ENCODE peak calls at places on chromosomes 12 and 14, in seven cellular contexts. One of them, this sample, is unnamed.

GRCh38 chr12:53232641-53233538 is 881 bp upstream of the RARG start:
- DNase-seq in mesenchymal stem cell: peak; percentile 47
- DNase-seq in H9: peak; percentile 76
- DNase-seq in neuronal stem cell: no peak
- DNase-seq in H1: no peak
- DNase-seq in mesendoderm: peak; percentile 70
- DNase-seq in IMR-90: no peak
- DNase-seq in this sample: peak; percentile 37

GRCh38 chr12:117036046-117036445 is 63.2 kb downstream of the TESC start:
- DNase-seq in H1: no peak
- DNase-seq in mesenchymal stem cell: no peak
- DNase-seq in H9: no peak
- DNase-seq in neuronal stem cell: no peak
- DNase-seq in IMR-90: no peak
- DNase-seq in mesendoderm: no peak
- DNase-seq in this sample: no peak

GRCh38 chr12:12015073-12015685 is 55.6 kb upstream of the BCL2L14 start:
- DNase-seq in mesenchymal stem cell: no peak
- DNase-seq in neuronal stem cell: no peak
- DNase-seq in H9: no peak
- DNase-seq in mesendoderm: no peak
- DNase-seq in IMR-90: no peak
- DNase-seq in H1: no peak
- DNase-seq in this sample: no peak

GRCh38 chr12:8907513-8907912 is 6.8 kb upstream of the PHC1 start:
- DNase-seq in mesenchymal stem cell: no peak
- DNase-seq in H1: no peak
- DNase-seq in neuronal stem cell: no peak
- DNase-seq in mesendoderm: peak; percentile 59
- DNase-seq in H9: no peak
- DNase-seq in IMR-90: no peak
- DNase-seq in this sample: no peak

GRCh38 chr12:47356129-47356622 is 276.4 kb upstream of the AMIGO2 start:
- DNase-seq in mesenchymal stem cell: no peak
- DNase-seq in H9: no peak
- DNase-seq in neuronal stem cell: no peak
- DNase-seq in H1: no peak
- DNase-seq in IMR-90: peak; percentile 36
- DNase-seq in mesendoderm: no peak
- DNase-seq in this sample: peak; percentile 25

GRCh38 chr12:2610358-2610757 is 184.4 kb upstream of the FKBP4 start:
- DNase-seq in mesenchymal stem cell: no peak
- DNase-seq in H9: no peak
- DNase-seq in H1: no peak
- DNase-seq in mesendoderm: no peak
- DNase-seq in IMR-90: no peak
- DNase-seq in neuronal stem cell: no peak
- DNase-seq in this sample: no peak

GRCh38 chr14:104604461-104605449 is at the start of gene TMEM179:
- DNase-seq in H9: peak; percentile 76
- DNase-seq in mesenchymal stem cell: peak; percentile 9
- DNase-seq in mesendoderm: peak; percentile 70
- DNase-seq in neuronal stem cell: peak; percentile 80
- DNase-seq in H1: peak; percentile 84
- DNase-seq in IMR-90: peak; percentile 4
- DNase-seq in this sample: no peak

GRCh38 chr12:190881-191280 is 23.1 kb downstream of the SLC6A12 start:
- DNase-seq in H9: no peak
- DNase-seq in mesendoderm: no peak
- DNase-seq in IMR-90: no peak
- DNase-seq in neuronal stem cell: no peak
- DNase-seq in mesenchymal stem cell: no peak
- DNase-seq in H1: no peak
- DNase-seq in this sample: no peak

GRCh38 chr14:85595981-85596380 is 66.0 kb downstream of the FLRT2 start:
- DNase-seq in IMR-90: no peak
- DNase-seq in H1: no peak
- DNase-seq in mesenchymal stem cell: no peak
- DNase-seq in mesendoderm: no peak
- DNase-seq in neuronal stem cell: no peak
- DNase-seq in H9: no peak
- DNase-seq in this sample: no peak

GRCh38 chr12:24625103-24625502 is 323.8 kb downstream of the BCAT1 start:
- DNase-seq in mesendoderm: peak; percentile 7
- DNase-seq in H9: no peak
- DNase-seq in IMR-90: no peak
- DNase-seq in neuronal stem cell: no peak
- DNase-seq in H1: no peak
- DNase-seq in mesenchymal stem cell: no peak
- DNase-seq in this sample: no peak

GRCh38 chr14:69928111-69928523 is 48.9 kb downstream of the SMOC1 start:
- DNase-seq in IMR-90: peak; percentile 89
- DNase-seq in mesendoderm: no peak
- DNase-seq in H9: no peak
- DNase-seq in H1: no peak
- DNase-seq in mesenchymal stem cell: no peak
- DNase-seq in neuronal stem cell: no peak
- DNase-seq in this sample: no peak

GRCh38 chr14:83463500-83464098 is 1929.9 kb upstream of the SEL1L start:
- DNase-seq in H1: peak; percentile 56
- DNase-seq in neuronal stem cell: peak; percentile 52
- DNase-seq in IMR-90: peak; percentile 70
- DNase-seq in mesendoderm: peak; percentile 75
- DNase-seq in mesenchymal stem cell: peak; percentile 52
- DNase-seq in H9: peak; percentile 53
- DNase-seq in this sample: no peak

GRCh38 chr14:61560323-61560722 is 135.0 kb upstream of the HIF1A start:
- DNase-seq in IMR-90: peak; percentile 61
- DNase-seq in mesenchymal stem cell: peak; percentile 83
- DNase-seq in H1: no peak
- DNase-seq in H9: no peak
- DNase-seq in neuronal stem cell: no peak
- DNase-seq in mesendoderm: no peak
- DNase-seq in this sample: no peak

GRCh38 chr12:10385181-10385613 is 4.6 kb downstream of the KLRK1 start:
- DNase-seq in neuronal stem cell: no peak
- DNase-seq in IMR-90: peak; percentile 81
- DNase-seq in H9: no peak
- DNase-seq in H1: no peak
- DNase-seq in mesendoderm: no peak
- DNase-seq in mesenchymal stem cell: peak; percentile 77
- DNase-seq in this sample: no peak

GRCh38 chr12:67705394-67706370 is 57.1 kb downstream of the DYRK2 start:
- DNase-seq in neuronal stem cell: no peak
- DNase-seq in IMR-90: peak; percentile 82
- DNase-seq in mesenchymal stem cell: peak; percentile 82
- DNase-seq in H9: no peak
- DNase-seq in H1: no peak
- DNase-seq in mesendoderm: no peak
- DNase-seq in this sample: no peak

GRCh38 chr14:69685716-69686115 is 74.3 kb downstream of the SUSD6 start:
- DNase-seq in IMR-90: peak; percentile 58
- DNase-seq in H9: no peak
- DNase-seq in H1: no peak
- DNase-seq in mesendoderm: no peak
- DNase-seq in mesenchymal stem cell: no peak
- DNase-seq in neuronal stem cell: no peak
- DNase-seq in this sample: no peak

GRCh38 chr12:115823635-115824034 is 453.9 kb downstream of the MED13L start:
- DNase-seq in IMR-90: no peak
- DNase-seq in neuronal stem cell: no peak
- DNase-seq in H1: no peak
- DNase-seq in mesenchymal stem cell: peak; percentile 40
- DNase-seq in mesendoderm: no peak
- DNase-seq in H9: no peak
- DNase-seq in this sample: no peak

GRCh38 chr12:109731806-109732205 is 18.2 kb downstream of the FAM222A start:
- DNase-seq in H9: no peak
- DNase-seq in neuronal stem cell: no peak
- DNase-seq in IMR-90: no peak
- DNase-seq in mesenchymal stem cell: no peak
- DNase-seq in mesendoderm: no peak
- DNase-seq in H1: no peak
- DNase-seq in this sample: no peak

GRCh38 chr14:54767139-54767431 is 135.5 kb downstream of the GCH1 start:
- DNase-seq in H9: no peak
- DNase-seq in H1: no peak
- DNase-seq in mesendoderm: no peak
- DNase-seq in neuronal stem cell: no peak
- DNase-seq in IMR-90: no peak
- DNase-seq in mesenchymal stem cell: no peak
- DNase-seq in this sample: no peak

GRCh38 chr12:52812073-52812400 is 1.9 kb downstream of the KRT4 start:
- DNase-seq in mesenchymal stem cell: no peak
- DNase-seq in H1: no peak
- DNase-seq in H9: no peak
- DNase-seq in mesendoderm: no peak
- DNase-seq in neuronal stem cell: no peak
- DNase-seq in IMR-90: no peak
- DNase-seq in this sample: no peak

GRCh38 chr12:46266382-46266791 is 2.5 kb downstream of the SLC38A1 start:
- DNase-seq in H1: no peak
- DNase-seq in neuronal stem cell: no peak
- DNase-seq in H9: no peak
- DNase-seq in mesendoderm: peak; percentile 62
- DNase-seq in IMR-90: peak; percentile 61
- DNase-seq in mesenchymal stem cell: peak; percentile 61
- DNase-seq in this sample: peak; percentile 40

GRCh38 chr12:66066071-66066928 is 64.2 kb downstream of the LLPH start:
- DNase-seq in mesendoderm: peak; percentile 18
- DNase-seq in mesenchymal stem cell: peak; percentile 69
- DNase-seq in IMR-90: peak; percentile 76
- DNase-seq in H1: no peak
- DNase-seq in H9: no peak
- DNase-seq in neuronal stem cell: no peak
- DNase-seq in this sample: no peak

GRCh38 chr12:52052471-52053186 is 1.4 kb downstream of the NR4A1 start:
- DNase-seq in H9: peak; percentile 19
- DNase-seq in IMR-90: peak; percentile 47
- DNase-seq in neuronal stem cell: no peak
- DNase-seq in H1: no peak
- DNase-seq in mesenchymal stem cell: no peak
- DNase-seq in mesendoderm: peak; percentile 17
- DNase-seq in this sample: peak; percentile 22

GRCh38 chr14:77053046-77053841 is 24.7 kb upstream of the IRF2BPL start:
- DNase-seq in neuronal stem cell: peak; percentile 68
- DNase-seq in IMR-90: peak; percentile 76
- DNase-seq in H9: peak; percentile 88
- DNase-seq in mesendoderm: peak; percentile 86
- DNase-seq in H1: peak; percentile 93
- DNase-seq in mesenchymal stem cell: peak; percentile 89
- DNase-seq in this sample: peak; percentile 66

GRCh38 chr12:42696424-42697149 is 107.0 kb upstream of the PRICKLE1 start:
- DNase-seq in IMR-90: peak; percentile 64
- DNase-seq in mesendoderm: no peak
- DNase-seq in H1: no peak
- DNase-seq in mesenchymal stem cell: peak; percentile 39
- DNase-seq in neuronal stem cell: no peak
- DNase-seq in H9: no peak
- DNase-seq in this sample: peak; percentile 11

GRCh38 chr12:11978985-11979384 is 91.8 kb upstream of the BCL2L14 start:
- DNase-seq in neuronal stem cell: no peak
- DNase-seq in mesendoderm: no peak
- DNase-seq in H1: no peak
- DNase-seq in H9: no peak
- DNase-seq in IMR-90: peak; percentile 28
- DNase-seq in mesenchymal stem cell: peak; percentile 16
- DNase-seq in this sample: no peak

GRCh38 chr12:22334696-22335290 is at the start of gene ST8SIA1:
- DNase-seq in neuronal stem cell: peak; percentile 54
- DNase-seq in H9: peak; percentile 68
- DNase-seq in H1: peak; percentile 61
- DNase-seq in IMR-90: no peak
- DNase-seq in mesenchymal stem cell: peak; percentile 31
- DNase-seq in mesendoderm: no peak
- DNase-seq in this sample: no peak

GRCh38 chr14:23379331-23380196 is 2.7 kb downstream of the CMTM5 start:
- DNase-seq in mesendoderm: peak; percentile 64
- DNase-seq in neuronal stem cell: peak; percentile 48
- DNase-seq in IMR-90: peak; percentile 17
- DNase-seq in mesenchymal stem cell: peak; percentile 41
- DNase-seq in H9: peak; percentile 75
- DNase-seq in H1: peak; percentile 81
- DNase-seq in this sample: peak; percentile 66
- H2AK5ac ChIP-seq in mesendoderm: no peak overlapping the region
- H2AK5ac ChIP-seq in neuronal stem cell: peak overlapping the region; percentile 91
- H2AK5ac ChIP-seq in IMR-90: no peak overlapping the region
- H2AK5ac ChIP-seq in mesenchymal stem cell: no peak overlapping the region
- H2AK5ac ChIP-seq in H9: no peak overlapping the region
- H2AK5ac ChIP-seq in H1: no peak overlapping the region
- H2AK5ac ChIP-seq in this sample: no peak overlapping the region

GRCh38 chr12:104602901-104603300 is 146.2 kb downstream of the CHST11 start:
- DNase-seq in H9: no peak
- DNase-seq in neuronal stem cell: no peak
- DNase-seq in IMR-90: no peak
- DNase-seq in mesenchymal stem cell: no peak
- DNase-seq in H1: no peak
- DNase-seq in mesendoderm: no peak
- DNase-seq in this sample: no peak
- H2AK5ac ChIP-seq in H9: no peak overlapping the region
- H2AK5ac ChIP-seq in neuronal stem cell: no peak overlapping the region
- H2AK5ac ChIP-seq in IMR-90: peak overlapping the region; percentile 53
- H2AK5ac ChIP-seq in mesenchymal stem cell: no peak overlapping the region
- H2AK5ac ChIP-seq in H1: no peak overlapping the region
- H2AK5ac ChIP-seq in mesendoderm: no peak overlapping the region
- H2AK5ac ChIP-seq in this sample: no peak overlapping the region

DNA sequence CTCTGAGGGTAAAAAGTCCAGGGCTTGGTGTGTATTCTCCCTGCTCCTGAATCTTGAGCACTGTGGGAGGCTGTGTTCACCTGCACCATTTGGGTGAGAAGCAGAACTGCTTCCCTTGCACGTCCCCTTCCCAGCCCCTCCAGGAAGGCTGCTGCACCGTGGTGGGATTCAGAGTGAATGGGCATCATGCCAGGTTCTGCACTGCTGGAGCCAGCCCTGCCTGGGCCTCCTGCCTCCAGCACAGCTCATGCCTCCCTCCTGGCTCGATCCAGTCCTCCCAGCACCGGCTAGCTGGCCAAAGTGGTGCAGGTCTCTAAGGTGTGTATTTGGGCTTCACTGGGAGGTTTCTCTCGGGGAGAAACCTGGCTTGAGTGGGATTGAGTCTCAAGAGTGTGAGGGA is 54.9 kb downstream of the ANKRD9 start:
- DNase-seq in neuronal stem cell: no peak
- DNase-seq in mesendoderm: no peak
- DNase-seq in H1: no peak
- DNase-seq in mesenchymal stem cell: no peak
- DNase-seq in H9: no peak
- DNase-seq in IMR-90: no peak
- DNase-seq in this sample: no peak
- H2AK5ac ChIP-seq in neuronal stem cell: no peak overlapping the region
- H2AK5ac ChIP-seq in mesendoderm: no peak overlapping the region
- H2AK5ac ChIP-seq in H1: no peak overlapping the region
- H2AK5ac ChIP-seq in mesenchymal stem cell: no peak overlapping the region
- H2AK5ac ChIP-seq in H9: no peak overlapping the region
- H2AK5ac ChIP-seq in IMR-90: no peak overlapping the region
- H2AK5ac ChIP-seq in this sample: no peak overlapping the region

GRCh38 chr12:56457817-56458216 is 3.4 kb upstream of the MIP start:
- DNase-seq in mesenchymal stem cell: no peak
- DNase-seq in IMR-90: no peak
- DNase-seq in mesendoderm: no peak
- DNase-seq in neuronal stem cell: no peak
- DNase-seq in H1: no peak
- DNase-seq in H9: no peak
- DNase-seq in this sample: no peak

GRCh38 chr12:56462565-56462964 is 5.8 kb upstream of the SPRYD4 start:
- DNase-seq in H1: no peak
- DNase-seq in IMR-90: no peak
- DNase-seq in neuronal stem cell: peak; percentile 60
- DNase-seq in mesendoderm: no peak
- DNase-seq in mesenchymal stem cell: no peak
- DNase-seq in H9: peak; percentile 50
- DNase-seq in this sample: no peak

GRCh38 chr12:56461235-56462159 is 6.9 kb upstream of the SPRYD4 start:
- DNase-seq in H1: no peak
- DNase-seq in H9: no peak
- DNase-seq in mesenchymal stem cell: peak; percentile 25
- DNase-seq in IMR-90: peak; percentile 49
- DNase-seq in neuronal stem cell: no peak
- DNase-seq in mesendoderm: no peak
- DNase-seq in this sample: peak; percentile 43
- H2AK5ac ChIP-seq in H1: no peak overlapping the region
- H2AK5ac ChIP-seq in H9: no peak overlapping the region
- H2AK5ac ChIP-seq in mesenchymal stem cell: peak overlapping the region; percentile 10
- H2AK5ac ChIP-seq in IMR-90: peak overlapping the region; percentile 27
- H2AK5ac ChIP-seq in neuronal stem cell: no peak overlapping the region
- H2AK5ac ChIP-seq in mesendoderm: no peak overlapping the region
- H2AK5ac ChIP-seq in this sample: no peak overlapping the region